ENCODE peak calls at places on chromosomes 12 and 14, in four cellular contexts. Q is neural crest cell, O is AG08395, P is Right ventricle myocardium superior. J is an unnamed sample.

GRCh38 chr12:122413516-122414404 is 8.7 kb downstream of the CLIP1 start:
- DNase-seq in Q (no peak), O (peak), P (no peak), J (no peak)

GRCh38 chr12:89501793-89502192 is 22.8 kb downstream of the GALNT4 start:
- DNase-seq in Q (no peak), O (no peak), P (no peak), J (no peak)

GRCh38 chr12:91620949-91621348 is 438.3 kb upstream of the DCN start:
- DNase-seq in Q (no peak), O (no peak), P (no peak), J (peak)

GRCh38 chr14:65226824-65227604 is 124.7 kb upstream of the MAX start:
- DNase-seq in Q (no peak), O (peak), P (no peak), J (no peak)

GRCh38 chr12:75526655-75527511 is 15.5 kb upstream of the KRR1 start:
- DNase-seq in Q (peak), O (peak), P (no peak), J (no peak)

GRCh38 chr14:68709007-68709406 is 83.9 kb downstream of the ZFP36L1 start:
- DNase-seq in Q (no peak), O (no peak), P (no peak), J (no peak)

GRCh38 chr12:92244036-92244435 is 98.4 kb upstream of the BTG1 start:
- DNase-seq in Q (no peak), O (peak), P (no peak), J (no peak)

GRCh38 chr14:100309028-100309718 is 2.9 kb upstream of the SLC25A29 start:
- DNase-seq in Q (no peak), O (no peak), P (no peak), J (no peak)

GRCh38 chr14:28488658-28489057 is 277.9 kb upstream of the FOXG1 start:
- DNase-seq in Q (no peak), O (no peak), P (no peak), J (no peak)

GRCh38 chr12:124073636-124074035 is 100.6 kb downstream of the ZNF664 start:
- DNase-seq in Q (no peak), O (no peak), P (no peak), J (no peak)

GRCh38 chr14:105153739-105154475 is 14.7 kb downstream of the JAG2 start:
- DNase-seq in Q (no peak), O (no peak), P (no peak), J (peak)

GRCh38 chr12:132788375-132789098 is 26.9 kb upstream of the ANKLE2 start:
- DNase-seq in Q (no peak), O (peak), P (no peak), J (no peak)

GRCh38 chr12:25764409-25764808 is 194.1 kb upstream of the RASSF8 start:
- DNase-seq in Q (no peak), O (no peak), P (no peak), J (no peak)

GRCh38 chr14:51442513-51443175 is 202.6 kb downstream of the TMX1 start:
- DNase-seq in Q (no peak), O (peak), P (no peak), J (no peak)

GRCh38 chr14:64476438-64476837 is 11.1 kb downstream of the AKAP5 start:
- DNase-seq in Q (no peak), O (no peak), P (no peak), J (no peak)

J was measured in right cardiac atrium.